ENCODE peak calls at places on chromosomes 16 and 17, in four cellular contexts. One of them, this sample, is unnamed.

GRCh38 chr17:35345445-35345925 is 27.9 kb downstream of the SLFN11 start:
- DNase-seq in K562: no peak
- DNase-seq in fibroblast of lung: no peak
- DNase-seq in GM23248: no peak
- DNase-seq in this sample: no peak

GRCh38 chr16:86299882-86300490 is 210.3 kb upstream of the FOXF1 start:
- DNase-seq in K562: no peak
- DNase-seq in fibroblast of lung: no peak
- DNase-seq in GM23248: no peak
- DNase-seq in this sample: no peak

GRCh38 chr16:67244387-67245188 is 2.7 kb downstream of the FHOD1 start:
- DNase-seq in K562: peak
- DNase-seq in fibroblast of lung: peak
- DNase-seq in GM23248: peak
- DNase-seq in this sample: peak

GRCh38 chr16:30499284-30499683 is 26.7 kb downstream of the ITGAL start:
- DNase-seq in K562: peak
- DNase-seq in fibroblast of lung: no peak
- DNase-seq in GM23248: no peak
- DNase-seq in this sample: no peak

GRCh38 chr17:4604111-4604644 is 19.8 kb downstream of the SMTNL2 start:
- DNase-seq in K562: peak
- DNase-seq in fibroblast of lung: peak
- DNase-seq in GM23248: peak
- DNase-seq in this sample: peak

GRCh38 chr17:12406623-12407228 is 259.0 kb upstream of the MYOCD start:
- DNase-seq in K562: no peak
- DNase-seq in fibroblast of lung: no peak
- DNase-seq in GM23248: peak
- DNase-seq in this sample: no peak

GRCh38 chr16:66364117-66364958 is 2.2 kb upstream of the CDH5 start:
- DNase-seq in K562: no peak
- DNase-seq in fibroblast of lung: peak
- DNase-seq in GM23248: peak
- DNase-seq in this sample: no peak

GRCh38 chr17:62727916-62728672 is 80.0 kb downstream of the MARCHF10 start:
- DNase-seq in K562: peak
- DNase-seq in fibroblast of lung: no peak
- DNase-seq in GM23248: no peak
- DNase-seq in this sample: no peak

GRCh38 chr17:64250211-64250835 is 12.7 kb downstream of the TEX2 start:
- DNase-seq in K562: no peak
- DNase-seq in fibroblast of lung: no peak
- DNase-seq in GM23248: no peak
- DNase-seq in this sample: no peak

GRCh38 chr16:81634380-81635121 is 144.5 kb upstream of the PLCG2 start:
- DNase-seq in K562: peak
- DNase-seq in fibroblast of lung: peak
- DNase-seq in GM23248: no peak
- DNase-seq in this sample: no peak

GRCh38 chr16:23907903-23908302 is 72.1 kb downstream of the PRKCB start:
- DNase-seq in K562: no peak
- DNase-seq in fibroblast of lung: no peak
- DNase-seq in GM23248: no peak
- DNase-seq in this sample: no peak

GRCh38 chr17:66564992-66565465 is 262.6 kb downstream of the PRKCA start:
- DNase-seq in K562: no peak
- DNase-seq in fibroblast of lung: peak
- DNase-seq in GM23248: peak
- DNase-seq in this sample: peak

GRCh38 chr17:37037590-37038155 is 88.9 kb downstream of the AATF start:
- DNase-seq in K562: no peak
- DNase-seq in fibroblast of lung: no peak
- DNase-seq in GM23248: no peak
- DNase-seq in this sample: no peak

GRCh38 chr17:17606416-17607000 is 15.0 kb upstream of the PEMT start:
- DNase-seq in K562: peak
- DNase-seq in fibroblast of lung: no peak
- DNase-seq in GM23248: peak
- DNase-seq in this sample: no peak

GRCh38 chr16:31093132-31093703 is 1.4 kb downstream of the VKORC1 start:
- DNase-seq in K562: peak
- DNase-seq in fibroblast of lung: no peak
- DNase-seq in GM23248: peak
- DNase-seq in this sample: peak

GRCh38 chr16:31474173-31474714 is 2.3 kb downstream of the TGFB1I1 start:
- DNase-seq in K562: peak
- DNase-seq in fibroblast of lung: peak
- DNase-seq in GM23248: peak
- DNase-seq in this sample: no peak

GRCh38 chr17:38768417-38768816 is 15.9 kb downstream of the PSMB3 start:
- DNase-seq in K562: no peak
- DNase-seq in fibroblast of lung: no peak
- DNase-seq in GM23248: no peak
- DNase-seq in this sample: no peak

GRCh38 chr17:61223725-61224124 is 175.9 kb upstream of the TBX2 start:
- DNase-seq in K562: no peak
- DNase-seq in fibroblast of lung: no peak
- DNase-seq in GM23248: no peak
- DNase-seq in this sample: no peak

GRCh38 chr16:84553873-84554399 is 49.5 kb upstream of the MEAK7 start:
- DNase-seq in K562: no peak
- DNase-seq in fibroblast of lung: no peak
- DNase-seq in GM23248: no peak
- DNase-seq in this sample: no peak

GRCh38 chr16:559021-559380 is 1.2 kb upstream of the PRR35 start:
- DNase-seq in K562: no peak
- DNase-seq in fibroblast of lung: no peak
- DNase-seq in GM23248: no peak
- DNase-seq in this sample: no peak
- TF ChIP-seq EZH2 in K562: no peak
- TF ChIP-seq EZH2 in fibroblast of lung: no peak
- TF ChIP-seq EZH2 in GM23248: no peak
- TF ChIP-seq EZH2 in this sample: no peak

DNA sequence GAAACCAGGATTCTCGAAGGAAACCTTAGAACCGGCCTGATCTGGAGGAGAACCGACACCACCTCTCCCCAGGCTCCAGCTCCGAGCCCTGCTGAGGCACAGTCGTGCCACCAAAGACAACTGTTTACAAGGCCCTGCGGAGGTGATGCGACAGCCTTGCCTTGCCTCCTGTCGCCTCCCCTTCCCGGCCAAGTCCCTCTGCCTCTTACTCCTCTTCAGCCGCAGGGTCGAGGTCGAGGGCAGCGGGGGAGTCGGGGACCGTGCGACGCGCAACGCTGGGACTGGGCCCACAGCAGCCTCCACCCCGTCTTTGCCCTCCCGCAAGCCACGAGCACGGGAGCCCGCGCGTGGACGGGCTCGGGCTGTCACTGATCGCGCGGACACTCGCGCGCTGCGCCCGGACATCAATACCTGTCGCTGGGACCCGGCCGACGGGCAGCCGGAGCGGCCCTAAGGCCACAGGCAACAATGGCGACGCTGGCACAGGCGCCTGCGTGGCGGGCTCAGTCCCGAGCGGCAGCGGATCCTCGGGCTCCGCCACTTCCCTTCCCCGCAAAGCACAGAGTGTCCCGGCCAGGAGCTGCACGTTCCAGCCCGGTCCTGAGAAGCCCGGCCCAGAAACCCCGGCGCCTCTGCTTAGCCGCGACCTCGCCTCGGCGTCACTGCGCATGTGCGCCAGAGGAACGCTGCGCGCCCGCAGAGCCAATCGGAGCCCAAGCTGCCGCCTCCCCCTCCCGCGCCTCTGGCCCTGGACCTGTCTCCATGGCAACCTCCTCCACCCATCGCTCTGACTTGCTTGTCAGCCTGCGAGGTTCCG is at the start of gene ZNF287:
- DNase-seq in K562: peak
- DNase-seq in fibroblast of lung: peak
- DNase-seq in GM23248: peak
- DNase-seq in this sample: peak
- H3K4me3 ChIP-seq in K562: peak
- H3K4me3 ChIP-seq in fibroblast of lung: peak
- H3K4me3 ChIP-seq in GM23248: peak
- H3K4me3 ChIP-seq in this sample: peak

DNA sequence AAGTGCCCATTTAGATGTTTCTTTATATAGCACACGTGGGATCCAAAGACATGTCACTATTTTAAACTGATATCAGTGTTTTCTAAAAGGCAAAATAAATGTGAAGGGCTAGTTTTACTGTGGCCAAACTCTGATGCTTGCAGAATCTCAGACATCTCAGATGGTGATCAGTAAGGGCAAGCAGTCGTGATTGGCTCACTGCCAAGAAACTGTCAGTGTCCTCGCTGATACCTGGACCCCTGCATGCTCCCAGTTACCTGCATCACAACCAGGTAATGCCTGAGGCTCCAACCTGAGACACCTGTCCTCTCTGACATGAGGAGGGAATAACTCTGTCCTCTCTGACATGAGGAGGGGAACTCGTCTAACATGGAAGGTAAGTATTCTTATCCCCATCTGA is 114.0 kb downstream of the SPECC1 start:
- DNase-seq in K562: no peak
- DNase-seq in fibroblast of lung: no peak
- DNase-seq in GM23248: no peak
- DNase-seq in this sample: no peak
- TF ChIP-seq EZH2 in K562: no peak
- TF ChIP-seq EZH2 in fibroblast of lung: no peak
- TF ChIP-seq EZH2 in GM23248: no peak
- TF ChIP-seq EZH2 in this sample: no peak

GRCh38 chr17:7629939-7630571 is at the start of gene SHBG:
- DNase-seq in K562: no peak
- DNase-seq in fibroblast of lung: no peak
- DNase-seq in GM23248: no peak
- DNase-seq in this sample: no peak

GRCh38 chr17:7626956-7627249 is 718 bp downstream of the SAT2 start:
- DNase-seq in K562: no peak
- DNase-seq in fibroblast of lung: peak
- DNase-seq in GM23248: peak
- DNase-seq in this sample: no peak

GRCh38 chr17:7626307-7626706 is 1.3 kb downstream of the SAT2 start:
- DNase-seq in K562: no peak
- DNase-seq in fibroblast of lung: no peak
- DNase-seq in GM23248: no peak
- DNase-seq in this sample: no peak

GRCh38 chr17:7623661-7624060 is 4.0 kb downstream of the SAT2 start:
- DNase-seq in K562: no peak
- DNase-seq in fibroblast of lung: no peak
- DNase-seq in GM23248: no peak
- DNase-seq in this sample: no peak

DNA sequence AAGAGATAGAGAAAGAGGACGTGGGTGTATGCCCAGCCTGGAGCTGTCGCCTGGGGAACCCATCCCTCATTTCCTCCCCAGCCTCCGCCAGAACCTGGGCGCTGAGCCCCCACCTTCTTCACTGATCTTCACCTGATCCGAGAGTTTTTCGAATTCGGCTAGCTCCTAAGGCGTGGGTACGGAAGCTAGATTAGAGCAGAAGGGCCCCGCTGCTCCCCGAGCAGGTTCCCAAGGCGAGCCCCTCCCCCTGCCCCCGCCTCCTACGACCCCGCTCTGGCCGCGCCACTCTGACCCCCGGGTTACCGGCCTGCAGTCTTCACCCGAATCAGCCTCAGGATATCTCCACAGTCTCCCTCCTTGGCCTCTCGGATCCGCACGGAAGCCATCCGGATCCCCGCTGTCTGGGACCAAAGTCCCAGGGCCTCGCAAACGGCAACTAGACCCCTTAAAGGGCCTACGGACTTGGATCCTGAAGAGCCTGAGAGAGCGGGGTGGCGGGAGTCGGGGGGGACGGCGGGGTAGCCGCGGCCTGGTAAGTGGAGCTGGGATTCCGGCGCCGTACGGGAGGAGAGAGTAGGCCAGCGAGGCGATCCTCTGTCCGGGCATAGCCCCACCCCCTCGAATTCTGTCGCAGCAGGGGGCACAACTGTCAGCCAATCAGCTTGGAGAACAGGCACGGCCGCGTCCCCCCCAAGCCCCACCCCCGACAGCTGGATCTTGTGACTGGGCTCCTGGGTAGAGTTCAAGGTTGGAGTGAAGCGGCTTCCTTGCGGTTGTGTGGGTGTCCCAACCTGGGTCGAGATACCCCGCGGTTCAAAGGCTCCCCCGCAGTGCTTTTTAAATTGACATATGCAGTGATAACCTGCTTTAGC is at the start of gene SAT2:
- DNase-seq in K562: peak
- DNase-seq in fibroblast of lung: peak
- DNase-seq in GM23248: peak
- DNase-seq in this sample: peak
- H3K4me3 ChIP-seq in K562: peak
- H3K4me3 ChIP-seq in fibroblast of lung: peak
- H3K4me3 ChIP-seq in GM23248: peak
- H3K4me3 ChIP-seq in this sample: peak

DNA sequence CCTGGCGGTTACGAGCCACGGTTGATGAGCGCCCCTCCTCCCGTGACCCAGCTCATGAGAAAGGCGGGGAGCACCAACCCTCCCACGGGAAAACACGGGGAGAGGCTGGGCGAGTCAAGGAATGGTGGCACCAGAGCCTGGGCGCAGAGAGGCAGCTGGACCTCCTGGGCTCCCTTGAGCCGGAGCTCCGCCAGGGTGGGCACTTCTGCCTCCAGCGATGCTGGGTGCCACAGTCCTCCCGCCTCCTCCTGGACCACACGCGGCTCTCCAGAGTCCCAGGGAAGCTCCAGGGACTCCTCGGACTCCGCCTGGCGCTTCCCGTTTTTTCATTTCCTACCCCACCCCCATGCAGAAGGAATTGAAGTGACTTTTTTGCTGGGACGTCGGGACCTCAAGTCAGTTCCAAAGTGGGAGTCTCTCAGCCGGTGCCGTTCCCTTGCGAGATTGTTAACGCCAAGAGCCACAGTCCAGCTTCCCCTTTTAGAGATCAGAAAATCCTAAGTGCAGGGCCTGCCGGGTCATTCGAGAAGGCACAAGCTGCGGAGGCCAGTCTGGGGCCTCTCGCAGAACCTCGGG is 6.6 kb upstream of the CBX8 start:
- DNase-seq in K562: no peak
- DNase-seq in fibroblast of lung: no peak
- DNase-seq in GM23248: no peak
- DNase-seq in this sample: no peak
- TF ChIP-seq EZH2 in K562: no peak
- TF ChIP-seq EZH2 in fibroblast of lung: peak
- TF ChIP-seq EZH2 in GM23248: no peak
- TF ChIP-seq EZH2 in this sample: no peak

This sample was measured in A673.